ENCODE peak calls at places on chromosomes 7 and 10, in six cellular contexts. One of them, this sample, is unnamed.

GRCh38 chr7:48251766-48252165 is 80.5 kb downstream of the ABCA13 start:
- DNase-seq in GM19239: peak
- DNase-seq in EH: peak
- DNase-seq in Kasumi-1: no peak
- DNase-seq in H7: no peak
- DNase-seq in stimulated activated CD8-positive, alpha-beta memory T cell treated with anti-CD3 and anti-CD28 coated beads, Interleukin-12 subunit alpha, Interleukin-12 subunit beta, amount 100 ng/mL, for 4 hours: no peak
- DNase-seq in this sample: no peak

GRCh38 chr7:70670288-70670687 is 461.7 kb upstream of the GALNT17 start:
- DNase-seq in GM19239: no peak
- DNase-seq in EH: no peak
- DNase-seq in Kasumi-1: no peak
- DNase-seq in H7: no peak
- DNase-seq in stimulated activated CD8-positive, alpha-beta memory T cell treated with anti-CD3 and anti-CD28 coated beads, Interleukin-12 subunit alpha, Interleukin-12 subunit beta, amount 100 ng/mL, for 4 hours: no peak
- DNase-seq in this sample: no peak

GRCh38 chr7:68461430-68461829 is 1136.8 kb upstream of the AUTS2 start:
- DNase-seq in GM19239: no peak
- DNase-seq in EH: peak
- DNase-seq in Kasumi-1: no peak
- DNase-seq in H7: no peak
- DNase-seq in stimulated activated CD8-positive, alpha-beta memory T cell treated with anti-CD3 and anti-CD28 coated beads, Interleukin-12 subunit alpha, Interleukin-12 subunit beta, amount 100 ng/mL, for 4 hours: no peak
- DNase-seq in this sample: no peak

GRCh38 chr7:157005456-157006204 is 4.8 kb downstream of the MNX1 start:
- DNase-seq in GM19239: no peak
- DNase-seq in EH: no peak
- DNase-seq in Kasumi-1: no peak
- DNase-seq in H7: peak
- DNase-seq in stimulated activated CD8-positive, alpha-beta memory T cell treated with anti-CD3 and anti-CD28 coated beads, Interleukin-12 subunit alpha, Interleukin-12 subunit beta, amount 100 ng/mL, for 4 hours: no peak
- DNase-seq in this sample: no peak

GRCh38 chr7:135239263-135239662 is 5.6 kb downstream of the STRA8 start:
- DNase-seq in GM19239: no peak
- DNase-seq in EH: no peak
- DNase-seq in Kasumi-1: no peak
- DNase-seq in H7: no peak
- DNase-seq in stimulated activated CD8-positive, alpha-beta memory T cell treated with anti-CD3 and anti-CD28 coated beads, Interleukin-12 subunit alpha, Interleukin-12 subunit beta, amount 100 ng/mL, for 4 hours: no peak
- DNase-seq in this sample: no peak

GRCh38 chr7:4479367-4480039 is 202.6 kb upstream of the FOXK1 start:
- DNase-seq in GM19239: peak
- DNase-seq in EH: peak
- DNase-seq in Kasumi-1: peak
- DNase-seq in H7: peak
- DNase-seq in stimulated activated CD8-positive, alpha-beta memory T cell treated with anti-CD3 and anti-CD28 coated beads, Interleukin-12 subunit alpha, Interleukin-12 subunit beta, amount 100 ng/mL, for 4 hours: no peak
- DNase-seq in this sample: no peak

GRCh38 chr7:98174334-98175259 is 36.6 kb upstream of the BHLHA15 start:
- DNase-seq in GM19239: no peak
- DNase-seq in EH: no peak
- DNase-seq in Kasumi-1: no peak
- DNase-seq in H7: no peak
- DNase-seq in stimulated activated CD8-positive, alpha-beta memory T cell treated with anti-CD3 and anti-CD28 coated beads, Interleukin-12 subunit alpha, Interleukin-12 subunit beta, amount 100 ng/mL, for 4 hours: no peak
- DNase-seq in this sample: no peak

GRCh38 chr7:43586251-43586900 is 3.5 kb downstream of the STK17A start:
- DNase-seq in GM19239: no peak
- DNase-seq in EH: peak
- DNase-seq in Kasumi-1: no peak
- DNase-seq in H7: no peak
- DNase-seq in stimulated activated CD8-positive, alpha-beta memory T cell treated with anti-CD3 and anti-CD28 coated beads, Interleukin-12 subunit alpha, Interleukin-12 subunit beta, amount 100 ng/mL, for 4 hours: no peak
- DNase-seq in this sample: no peak

GRCh38 chr7:24472093-24472492 is 101.2 kb upstream of the PALS2 start:
- DNase-seq in GM19239: no peak
- DNase-seq in EH: no peak
- DNase-seq in Kasumi-1: no peak
- DNase-seq in H7: no peak
- DNase-seq in stimulated activated CD8-positive, alpha-beta memory T cell treated with anti-CD3 and anti-CD28 coated beads, Interleukin-12 subunit alpha, Interleukin-12 subunit beta, amount 100 ng/mL, for 4 hours: no peak
- DNase-seq in this sample: no peak

GRCh38 chr7:114865564-114865963 is 56.3 kb upstream of the MDFIC start:
- DNase-seq in GM19239: peak
- DNase-seq in EH: peak
- DNase-seq in Kasumi-1: peak
- DNase-seq in H7: peak
- DNase-seq in stimulated activated CD8-positive, alpha-beta memory T cell treated with anti-CD3 and anti-CD28 coated beads, Interleukin-12 subunit alpha, Interleukin-12 subunit beta, amount 100 ng/mL, for 4 hours: peak
- DNase-seq in this sample: no peak

GRCh38 chr10:106746888-106747287 is 417.6 kb downstream of the SORCS1 start:
- DNase-seq in GM19239: no peak
- DNase-seq in EH: no peak
- DNase-seq in Kasumi-1: no peak
- DNase-seq in H7: no peak
- DNase-seq in stimulated activated CD8-positive, alpha-beta memory T cell treated with anti-CD3 and anti-CD28 coated beads, Interleukin-12 subunit alpha, Interleukin-12 subunit beta, amount 100 ng/mL, for 4 hours: no peak
- DNase-seq in this sample: no peak

GRCh38 chr7:7795736-7796135 is 77.3 kb upstream of the RPA3 start:
- DNase-seq in GM19239: no peak
- DNase-seq in EH: peak
- DNase-seq in Kasumi-1: no peak
- DNase-seq in H7: no peak
- DNase-seq in stimulated activated CD8-positive, alpha-beta memory T cell treated with anti-CD3 and anti-CD28 coated beads, Interleukin-12 subunit alpha, Interleukin-12 subunit beta, amount 100 ng/mL, for 4 hours: no peak
- DNase-seq in this sample: no peak

GRCh38 chr10:89129850-89130396 is 77.2 kb downstream of the CH25H start:
- DNase-seq in GM19239: no peak
- DNase-seq in EH: peak
- DNase-seq in Kasumi-1: no peak
- DNase-seq in H7: no peak
- DNase-seq in stimulated activated CD8-positive, alpha-beta memory T cell treated with anti-CD3 and anti-CD28 coated beads, Interleukin-12 subunit alpha, Interleukin-12 subunit beta, amount 100 ng/mL, for 4 hours: no peak
- DNase-seq in this sample: peak

GRCh38 chr7:70828366-70828765 is 303.6 kb upstream of the GALNT17 start:
- DNase-seq in GM19239: no peak
- DNase-seq in EH: no peak
- DNase-seq in Kasumi-1: no peak
- DNase-seq in H7: no peak
- DNase-seq in stimulated activated CD8-positive, alpha-beta memory T cell treated with anti-CD3 and anti-CD28 coated beads, Interleukin-12 subunit alpha, Interleukin-12 subunit beta, amount 100 ng/mL, for 4 hours: no peak
- DNase-seq in this sample: no peak

GRCh38 chr10:72679838-72680241 is 12.1 kb upstream of the MCU start:
- DNase-seq in GM19239: no peak
- DNase-seq in EH: no peak
- DNase-seq in Kasumi-1: no peak
- DNase-seq in H7: no peak
- DNase-seq in stimulated activated CD8-positive, alpha-beta memory T cell treated with anti-CD3 and anti-CD28 coated beads, Interleukin-12 subunit alpha, Interleukin-12 subunit beta, amount 100 ng/mL, for 4 hours: no peak
- DNase-seq in this sample: no peak

GRCh38 chr7:44764081-44764480 is 15.4 kb downstream of the ZMIZ2 start:
- DNase-seq in GM19239: no peak
- DNase-seq in EH: no peak
- DNase-seq in Kasumi-1: no peak
- DNase-seq in H7: peak
- DNase-seq in stimulated activated CD8-positive, alpha-beta memory T cell treated with anti-CD3 and anti-CD28 coated beads, Interleukin-12 subunit alpha, Interleukin-12 subunit beta, amount 100 ng/mL, for 4 hours: no peak
- DNase-seq in this sample: no peak

GRCh38 chr7:24899905-24900304 is 80.1 kb downstream of the OSBPL3 start:
- DNase-seq in GM19239: no peak
- DNase-seq in EH: no peak
- DNase-seq in Kasumi-1: no peak
- DNase-seq in H7: no peak
- DNase-seq in stimulated activated CD8-positive, alpha-beta memory T cell treated with anti-CD3 and anti-CD28 coated beads, Interleukin-12 subunit alpha, Interleukin-12 subunit beta, amount 100 ng/mL, for 4 hours: no peak
- DNase-seq in this sample: no peak

GRCh38 chr10:131855396-131855762 is 45.4 kb upstream of the PPP2R2D start:
- DNase-seq in GM19239: no peak
- DNase-seq in EH: no peak
- DNase-seq in Kasumi-1: no peak
- DNase-seq in H7: no peak
- DNase-seq in stimulated activated CD8-positive, alpha-beta memory T cell treated with anti-CD3 and anti-CD28 coated beads, Interleukin-12 subunit alpha, Interleukin-12 subunit beta, amount 100 ng/mL, for 4 hours: no peak
- DNase-seq in this sample: no peak

GRCh38 chr10:126391162-126391880 is 3.0 kb upstream of the ADAM12 start:
- DNase-seq in GM19239: no peak
- DNase-seq in EH: no peak
- DNase-seq in Kasumi-1: no peak
- DNase-seq in H7: no peak
- DNase-seq in stimulated activated CD8-positive, alpha-beta memory T cell treated with anti-CD3 and anti-CD28 coated beads, Interleukin-12 subunit alpha, Interleukin-12 subunit beta, amount 100 ng/mL, for 4 hours: no peak
- DNase-seq in this sample: peak

GRCh38 chr10:43001427-43001795 is 75.5 kb upstream of the RET start:
- DNase-seq in GM19239: no peak
- DNase-seq in EH: no peak
- DNase-seq in Kasumi-1: no peak
- DNase-seq in H7: no peak
- DNase-seq in stimulated activated CD8-positive, alpha-beta memory T cell treated with anti-CD3 and anti-CD28 coated beads, Interleukin-12 subunit alpha, Interleukin-12 subunit beta, amount 100 ng/mL, for 4 hours: no peak
- DNase-seq in this sample: no peak

GRCh38 chr7:134856141-134856540 is 76.7 kb downstream of the CALD1 start:
- DNase-seq in GM19239: no peak
- DNase-seq in EH: peak
- DNase-seq in Kasumi-1: no peak
- DNase-seq in H7: no peak
- DNase-seq in stimulated activated CD8-positive, alpha-beta memory T cell treated with anti-CD3 and anti-CD28 coated beads, Interleukin-12 subunit alpha, Interleukin-12 subunit beta, amount 100 ng/mL, for 4 hours: no peak
- DNase-seq in this sample: no peak

GRCh38 chr7:16398211-16399017 is 22.9 kb downstream of the CRPPA start:
- DNase-seq in GM19239: no peak
- DNase-seq in EH: no peak
- DNase-seq in Kasumi-1: no peak
- DNase-seq in H7: no peak
- DNase-seq in stimulated activated CD8-positive, alpha-beta memory T cell treated with anti-CD3 and anti-CD28 coated beads, Interleukin-12 subunit alpha, Interleukin-12 subunit beta, amount 100 ng/mL, for 4 hours: no peak
- DNase-seq in this sample: no peak

GRCh38 chr7:76260171-76260703 is 42.2 kb upstream of the HSPB1 start:
- DNase-seq in GM19239: no peak
- DNase-seq in EH: peak
- DNase-seq in Kasumi-1: peak
- DNase-seq in H7: peak
- DNase-seq in stimulated activated CD8-positive, alpha-beta memory T cell treated with anti-CD3 and anti-CD28 coated beads, Interleukin-12 subunit alpha, Interleukin-12 subunit beta, amount 100 ng/mL, for 4 hours: peak
- DNase-seq in this sample: no peak

GRCh38 chr10:21260793-21261149 is 264.7 kb downstream of the SKIDA1 start:
- DNase-seq in GM19239: no peak
- DNase-seq in EH: peak
- DNase-seq in Kasumi-1: no peak
- DNase-seq in H7: peak
- DNase-seq in stimulated activated CD8-positive, alpha-beta memory T cell treated with anti-CD3 and anti-CD28 coated beads, Interleukin-12 subunit alpha, Interleukin-12 subunit beta, amount 100 ng/mL, for 4 hours: no peak
- DNase-seq in this sample: no peak

GRCh38 chr10:114822771-114823463 is 1.3 kb downstream of the FHIP2A start:
- DNase-seq in GM19239: no peak
- DNase-seq in EH: peak
- DNase-seq in Kasumi-1: peak
- DNase-seq in H7: no peak
- DNase-seq in stimulated activated CD8-positive, alpha-beta memory T cell treated with anti-CD3 and anti-CD28 coated beads, Interleukin-12 subunit alpha, Interleukin-12 subunit beta, amount 100 ng/mL, for 4 hours: no peak
- DNase-seq in this sample: no peak

GRCh38 chr7:28695300-28696261 is 262.5 kb downstream of the TRIL start:
- DNase-seq in GM19239: no peak
- DNase-seq in EH: no peak
- DNase-seq in Kasumi-1: no peak
- DNase-seq in H7: no peak
- DNase-seq in stimulated activated CD8-positive, alpha-beta memory T cell treated with anti-CD3 and anti-CD28 coated beads, Interleukin-12 subunit alpha, Interleukin-12 subunit beta, amount 100 ng/mL, for 4 hours: no peak
- DNase-seq in this sample: peak

GRCh38 chr7:25675789-25676474 is 447.6 kb upstream of the NPVF start:
- DNase-seq in GM19239: no peak
- DNase-seq in EH: no peak
- DNase-seq in Kasumi-1: no peak
- DNase-seq in H7: no peak
- DNase-seq in stimulated activated CD8-positive, alpha-beta memory T cell treated with anti-CD3 and anti-CD28 coated beads, Interleukin-12 subunit alpha, Interleukin-12 subunit beta, amount 100 ng/mL, for 4 hours: no peak
- DNase-seq in this sample: no peak

GRCh38 chr7:73451780-73452398 is 18.3 kb downstream of the FZD9 start:
- DNase-seq in GM19239: peak
- DNase-seq in EH: peak
- DNase-seq in Kasumi-1: peak
- DNase-seq in H7: peak
- DNase-seq in stimulated activated CD8-positive, alpha-beta memory T cell treated with anti-CD3 and anti-CD28 coated beads, Interleukin-12 subunit alpha, Interleukin-12 subunit beta, amount 100 ng/mL, for 4 hours: no peak
- DNase-seq in this sample: no peak

GRCh38 chr10:17088118-17088806 is 41.3 kb downstream of the CUBN start:
- DNase-seq in GM19239: no peak
- DNase-seq in EH: peak
- DNase-seq in Kasumi-1: no peak
- DNase-seq in H7: no peak
- DNase-seq in stimulated activated CD8-positive, alpha-beta memory T cell treated with anti-CD3 and anti-CD28 coated beads, Interleukin-12 subunit alpha, Interleukin-12 subunit beta, amount 100 ng/mL, for 4 hours: no peak
- DNase-seq in this sample: no peak

GRCh38 chr10:99433378-99434020 is 3.1 kb upstream of the GOT1 start:
- DNase-seq in GM19239: no peak
- DNase-seq in EH: no peak
- DNase-seq in Kasumi-1: peak
- DNase-seq in H7: no peak
- DNase-seq in stimulated activated CD8-positive, alpha-beta memory T cell treated with anti-CD3 and anti-CD28 coated beads, Interleukin-12 subunit alpha, Interleukin-12 subunit beta, amount 100 ng/mL, for 4 hours: no peak
- DNase-seq in this sample: no peak

GRCh38 chr7:128794020-128794419 is 2.3 kb downstream of the CCDC136 start:
- DNase-seq in GM19239: no peak
- DNase-seq in EH: no peak
- DNase-seq in Kasumi-1: no peak
- DNase-seq in H7: no peak
- DNase-seq in stimulated activated CD8-positive, alpha-beta memory T cell treated with anti-CD3 and anti-CD28 coated beads, Interleukin-12 subunit alpha, Interleukin-12 subunit beta, amount 100 ng/mL, for 4 hours: no peak
- DNase-seq in this sample: no peak

GRCh38 chr10:3978762-3979161 is 193.8 kb upstream of the KLF6 start:
- DNase-seq in GM19239: no peak
- DNase-seq in EH: no peak
- DNase-seq in Kasumi-1: no peak
- DNase-seq in H7: no peak
- DNase-seq in stimulated activated CD8-positive, alpha-beta memory T cell treated with anti-CD3 and anti-CD28 coated beads, Interleukin-12 subunit alpha, Interleukin-12 subunit beta, amount 100 ng/mL, for 4 hours: no peak
- DNase-seq in this sample: no peak

GRCh38 chr7:15839415-15840100 is 153.1 kb upstream of the MEOX2 start:
- DNase-seq in GM19239: no peak
- DNase-seq in EH: peak
- DNase-seq in Kasumi-1: peak
- DNase-seq in H7: peak
- DNase-seq in stimulated activated CD8-positive, alpha-beta memory T cell treated with anti-CD3 and anti-CD28 coated beads, Interleukin-12 subunit alpha, Interleukin-12 subunit beta, amount 100 ng/mL, for 4 hours: no peak
- DNase-seq in this sample: no peak

This sample was measured in skeletal muscle cell.